ENCODE peak calls at places on chromosome 11, in nine cellular contexts. One of them, this sample, is unnamed.

GRCh38 chr11:47466201-47466600 is 17.3 kb upstream of the RAPSN start:
- DNase-seq in HL-60: no peak
- DNase-seq in esophagus squamous epithelium: no peak
- DNase-seq in psoas muscle: no peak
- DNase-seq in fibroblast of lung: peak
- DNase-seq in heart left ventricle: no peak
- DNase-seq in tibial nerve: no peak
- DNase-seq in ovary: no peak
- DNase-seq in sigmoid colon: no peak
- DNase-seq in this sample: no peak

GRCh38 chr11:44319552-44320288 is 9.8 kb upstream of the ALX4 start:
- DNase-seq in HL-60: no peak
- DNase-seq in esophagus squamous epithelium: no peak
- DNase-seq in psoas muscle: no peak
- DNase-seq in fibroblast of lung: no peak
- DNase-seq in heart left ventricle: no peak
- DNase-seq in tibial nerve: no peak
- DNase-seq in ovary: no peak
- DNase-seq in sigmoid colon: no peak
- DNase-seq in this sample: no peak

GRCh38 chr11:111557425-111558111 is 17.0 kb downstream of the LAYN start:
- DNase-seq in HL-60: no peak
- DNase-seq in esophagus squamous epithelium: no peak
- DNase-seq in psoas muscle: no peak
- DNase-seq in fibroblast of lung: peak
- DNase-seq in heart left ventricle: no peak
- DNase-seq in tibial nerve: no peak
- DNase-seq in ovary: no peak
- DNase-seq in sigmoid colon: no peak
- DNase-seq in this sample: no peak

GRCh38 chr11:45089845-45090499 is 56.5 kb upstream of the PRDM11 start:
- DNase-seq in HL-60: peak
- DNase-seq in esophagus squamous epithelium: no peak
- DNase-seq in psoas muscle: no peak
- DNase-seq in fibroblast of lung: peak
- DNase-seq in heart left ventricle: no peak
- DNase-seq in tibial nerve: no peak
- DNase-seq in ovary: no peak
- DNase-seq in sigmoid colon: no peak
- DNase-seq in this sample: no peak

GRCh38 chr11:69459848-69460539 is 21.5 kb upstream of the LINC01488 start:
- DNase-seq in HL-60: no peak
- DNase-seq in esophagus squamous epithelium: no peak
- DNase-seq in psoas muscle: no peak
- DNase-seq in fibroblast of lung: no peak
- DNase-seq in heart left ventricle: no peak
- DNase-seq in tibial nerve: no peak
- DNase-seq in ovary: no peak
- DNase-seq in sigmoid colon: no peak
- DNase-seq in this sample: no peak

GRCh38 chr11:44693654-44694119 is 33.1 kb upstream of the TSPAN18 start:
- DNase-seq in HL-60: no peak
- DNase-seq in esophagus squamous epithelium: no peak
- DNase-seq in psoas muscle: no peak
- DNase-seq in fibroblast of lung: no peak
- DNase-seq in heart left ventricle: no peak
- DNase-seq in tibial nerve: no peak
- DNase-seq in ovary: no peak
- DNase-seq in sigmoid colon: no peak
- DNase-seq in this sample: no peak

GRCh38 chr11:86938900-86939880 is 16.0 kb downstream of the FZD4 start:
- DNase-seq in HL-60: no peak
- DNase-seq in esophagus squamous epithelium: no peak
- DNase-seq in psoas muscle: no peak
- DNase-seq in fibroblast of lung: peak
- DNase-seq in heart left ventricle: no peak
- DNase-seq in tibial nerve: peak
- DNase-seq in ovary: no peak
- DNase-seq in sigmoid colon: no peak
- DNase-seq in this sample: no peak

GRCh38 chr11:16280256-16280682 is 76.1 kb downstream of the SOX6 start:
- DNase-seq in HL-60: no peak
- DNase-seq in esophagus squamous epithelium: no peak
- DNase-seq in psoas muscle: peak
- DNase-seq in fibroblast of lung: peak
- DNase-seq in heart left ventricle: peak
- DNase-seq in tibial nerve: no peak
- DNase-seq in ovary: no peak
- DNase-seq in sigmoid colon: peak
- DNase-seq in this sample: no peak

GRCh38 chr11:117933930-117934329 is 4.7 kb upstream of the TMPRSS13 start:
- DNase-seq in HL-60: no peak
- DNase-seq in esophagus squamous epithelium: no peak
- DNase-seq in psoas muscle: no peak
- DNase-seq in fibroblast of lung: no peak
- DNase-seq in heart left ventricle: no peak
- DNase-seq in tibial nerve: no peak
- DNase-seq in ovary: no peak
- DNase-seq in sigmoid colon: no peak
- DNase-seq in this sample: no peak

GRCh38 chr11:16809901-16810668 is 71.6 kb downstream of the C11orf58 start:
- DNase-seq in HL-60: peak
- DNase-seq in esophagus squamous epithelium: no peak
- DNase-seq in psoas muscle: no peak
- DNase-seq in fibroblast of lung: peak
- DNase-seq in heart left ventricle: peak
- DNase-seq in tibial nerve: no peak
- DNase-seq in ovary: no peak
- DNase-seq in sigmoid colon: peak
- DNase-seq in this sample: peak

DNA sequence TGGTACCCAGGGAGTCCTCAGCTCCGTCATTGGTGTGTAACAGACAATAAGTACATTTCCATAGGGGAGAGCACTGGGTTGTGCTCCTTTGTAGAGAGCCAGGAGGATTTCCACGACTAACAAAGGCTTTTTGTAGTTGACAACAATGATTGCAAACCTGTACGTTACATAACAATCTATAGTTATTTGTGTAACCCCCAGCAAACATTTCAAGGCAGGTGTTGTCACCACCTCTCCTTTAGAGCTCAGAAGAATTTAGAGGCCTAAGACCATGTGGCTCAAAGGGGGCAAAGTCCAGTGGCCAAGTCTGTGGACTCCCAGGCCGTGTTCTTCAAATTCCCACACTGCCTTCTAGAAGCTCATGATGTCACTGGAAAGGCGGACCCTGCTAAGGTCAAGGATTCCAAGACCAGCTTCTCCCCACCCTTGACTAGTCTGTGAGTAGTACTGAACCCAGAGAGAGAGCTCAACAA is 15.8 kb downstream of the RPL27A start:
- DNase-seq in HL-60: no peak
- DNase-seq in esophagus squamous epithelium: no peak
- DNase-seq in psoas muscle: no peak
- DNase-seq in fibroblast of lung: no peak
- DNase-seq in heart left ventricle: no peak
- DNase-seq in tibial nerve: no peak
- DNase-seq in ovary: no peak
- DNase-seq in sigmoid colon: peak
- DNase-seq in this sample: no peak
- H3K27ac ChIP-seq in HL-60: no peak
- H3K27ac ChIP-seq in esophagus squamous epithelium: no peak
- H3K27ac ChIP-seq in psoas muscle: no peak
- H3K27ac ChIP-seq in fibroblast of lung: no peak
- H3K27ac ChIP-seq in heart left ventricle: peak
- H3K27ac ChIP-seq in tibial nerve: no peak
- H3K27ac ChIP-seq in ovary: no peak
- H3K27ac ChIP-seq in sigmoid colon: peak
- H3K27ac ChIP-seq in this sample: peak

GRCh38 chr11:33829430-33830141 is 55.3 kb upstream of the FBXO3 start:
- DNase-seq in HL-60: peak
- DNase-seq in esophagus squamous epithelium: no peak
- DNase-seq in psoas muscle: peak
- DNase-seq in fibroblast of lung: peak
- DNase-seq in heart left ventricle: peak
- DNase-seq in tibial nerve: peak
- DNase-seq in ovary: peak
- DNase-seq in sigmoid colon: no peak
- DNase-seq in this sample: peak
- H3K4me3 ChIP-seq in HL-60: no peak
- H3K4me3 ChIP-seq in esophagus squamous epithelium: peak
- H3K4me3 ChIP-seq in psoas muscle: peak
- H3K4me3 ChIP-seq in fibroblast of lung: peak
- H3K4me3 ChIP-seq in heart left ventricle: peak
- H3K4me3 ChIP-seq in tibial nerve: peak
- H3K4me3 ChIP-seq in ovary: peak
- H3K4me3 ChIP-seq in sigmoid colon: peak
- H3K4me3 ChIP-seq in this sample: peak

GRCh38 chr11:114091791-114092397 is 32.4 kb downstream of the ZBTB16 start:
- DNase-seq in HL-60: no peak
- DNase-seq in esophagus squamous epithelium: no peak
- DNase-seq in psoas muscle: peak
- DNase-seq in fibroblast of lung: no peak
- DNase-seq in heart left ventricle: no peak
- DNase-seq in tibial nerve: no peak
- DNase-seq in ovary: no peak
- DNase-seq in sigmoid colon: peak
- DNase-seq in this sample: no peak

GRCh38 chr11:114088836-114089235 is 29.3 kb downstream of the ZBTB16 start:
- DNase-seq in HL-60: no peak
- DNase-seq in esophagus squamous epithelium: no peak
- DNase-seq in psoas muscle: peak
- DNase-seq in fibroblast of lung: no peak
- DNase-seq in heart left ventricle: no peak
- DNase-seq in tibial nerve: no peak
- DNase-seq in ovary: no peak
- DNase-seq in sigmoid colon: peak
- DNase-seq in this sample: peak

GRCh38 chr11:114089748-114090147 is 30.2 kb downstream of the ZBTB16 start:
- DNase-seq in HL-60: no peak
- DNase-seq in esophagus squamous epithelium: no peak
- DNase-seq in psoas muscle: peak
- DNase-seq in fibroblast of lung: no peak
- DNase-seq in heart left ventricle: no peak
- DNase-seq in tibial nerve: no peak
- DNase-seq in ovary: no peak
- DNase-seq in sigmoid colon: peak
- DNase-seq in this sample: no peak

GRCh38 chr11:114090976-114091375 is 31.5 kb downstream of the ZBTB16 start:
- DNase-seq in HL-60: no peak
- DNase-seq in esophagus squamous epithelium: no peak
- DNase-seq in psoas muscle: no peak
- DNase-seq in fibroblast of lung: no peak
- DNase-seq in heart left ventricle: no peak
- DNase-seq in tibial nerve: no peak
- DNase-seq in ovary: no peak
- DNase-seq in sigmoid colon: no peak
- DNase-seq in this sample: no peak

DNA sequence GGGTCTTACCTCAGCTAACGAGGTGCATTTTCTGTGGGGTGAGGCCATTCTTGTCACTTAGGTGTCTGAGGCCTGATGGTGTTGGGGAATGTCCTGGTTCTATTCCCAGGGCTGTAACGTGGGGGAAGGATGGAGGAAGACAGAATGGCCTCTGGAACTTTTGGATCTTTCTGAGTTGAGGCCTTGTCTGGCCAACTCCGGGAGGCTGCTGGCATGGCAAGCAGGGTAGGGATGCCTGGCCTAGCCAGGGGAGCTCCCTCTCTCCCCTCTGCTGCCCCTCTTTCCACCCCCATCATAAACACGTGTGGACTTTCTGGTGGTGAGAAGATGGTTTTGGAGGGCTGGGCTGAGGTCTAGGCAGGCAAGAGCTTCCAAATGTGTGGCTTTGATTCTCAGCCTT is 30.7 kb downstream of the ZBTB16 start:
- DNase-seq in HL-60: no peak
- DNase-seq in esophagus squamous epithelium: no peak
- DNase-seq in psoas muscle: peak
- DNase-seq in fibroblast of lung: no peak
- DNase-seq in heart left ventricle: no peak
- DNase-seq in tibial nerve: no peak
- DNase-seq in ovary: no peak
- DNase-seq in sigmoid colon: peak
- DNase-seq in this sample: no peak
- TF ChIP-seq CTCF in HL-60: no peak
- TF ChIP-seq CTCF in esophagus squamous epithelium: no peak
- TF ChIP-seq CTCF in psoas muscle: no peak
- TF ChIP-seq CTCF in fibroblast of lung: no peak
- TF ChIP-seq CTCF in heart left ventricle: no peak
- TF ChIP-seq CTCF in tibial nerve: no peak
- TF ChIP-seq CTCF in ovary: no peak
- TF ChIP-seq CTCF in sigmoid colon: no peak
- TF ChIP-seq CTCF in this sample: no peak

GRCh38 chr11:120209750-120210650 is 832 bp upstream of the OAF start:
- DNase-seq in HL-60: no peak
- DNase-seq in esophagus squamous epithelium: no peak
- DNase-seq in psoas muscle: no peak
- DNase-seq in fibroblast of lung: no peak
- DNase-seq in heart left ventricle: no peak
- DNase-seq in tibial nerve: no peak
- DNase-seq in ovary: no peak
- DNase-seq in sigmoid colon: no peak
- DNase-seq in this sample: no peak

GRCh38 chr11:120207517-120207916 is 3.3 kb upstream of the OAF start:
- DNase-seq in HL-60: no peak
- DNase-seq in esophagus squamous epithelium: no peak
- DNase-seq in psoas muscle: no peak
- DNase-seq in fibroblast of lung: peak
- DNase-seq in heart left ventricle: no peak
- DNase-seq in tibial nerve: no peak
- DNase-seq in ovary: no peak
- DNase-seq in sigmoid colon: no peak
- DNase-seq in this sample: no peak

GRCh38 chr11:120210651-120211521 is at the start of gene OAF:
- DNase-seq in HL-60: peak
- DNase-seq in esophagus squamous epithelium: no peak
- DNase-seq in psoas muscle: peak
- DNase-seq in fibroblast of lung: peak
- DNase-seq in heart left ventricle: peak
- DNase-seq in tibial nerve: peak
- DNase-seq in ovary: peak
- DNase-seq in sigmoid colon: peak
- DNase-seq in this sample: peak

GRCh38 chr11:120208012-120208441 is 2.8 kb upstream of the OAF start:
- DNase-seq in HL-60: peak
- DNase-seq in esophagus squamous epithelium: no peak
- DNase-seq in psoas muscle: no peak
- DNase-seq in fibroblast of lung: peak
- DNase-seq in heart left ventricle: no peak
- DNase-seq in tibial nerve: no peak
- DNase-seq in ovary: no peak
- DNase-seq in sigmoid colon: no peak
- DNase-seq in this sample: no peak

DNA sequence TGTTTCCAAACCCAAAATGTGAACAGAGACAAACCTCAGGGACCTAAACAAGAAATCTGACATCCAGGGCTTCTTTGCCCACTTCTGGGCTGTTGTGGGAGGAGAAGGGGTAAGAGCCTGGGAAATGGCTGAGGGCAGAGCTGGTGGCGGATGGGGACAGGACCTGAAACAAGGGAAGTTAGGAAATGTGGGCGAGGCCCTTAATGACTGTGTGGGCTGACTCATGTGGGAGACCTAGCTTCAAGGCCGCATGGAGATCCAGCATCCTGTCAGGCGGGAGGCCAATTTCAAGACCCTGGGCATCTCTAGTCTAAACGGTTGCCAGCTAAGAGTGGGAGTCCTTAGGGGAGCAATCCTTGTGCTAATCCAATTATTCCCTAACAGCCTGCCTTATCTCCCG is 2.1 kb upstream of the OAF start:
- DNase-seq in HL-60: peak
- DNase-seq in esophagus squamous epithelium: no peak
- DNase-seq in psoas muscle: peak
- DNase-seq in fibroblast of lung: peak
- DNase-seq in heart left ventricle: no peak
- DNase-seq in tibial nerve: peak
- DNase-seq in ovary: peak
- DNase-seq in sigmoid colon: peak
- DNase-seq in this sample: no peak
- H3K27ac ChIP-seq in HL-60: no peak
- H3K27ac ChIP-seq in esophagus squamous epithelium: no peak
- H3K27ac ChIP-seq in psoas muscle: peak
- H3K27ac ChIP-seq in fibroblast of lung: no peak
- H3K27ac ChIP-seq in heart left ventricle: peak
- H3K27ac ChIP-seq in tibial nerve: peak
- H3K27ac ChIP-seq in ovary: no peak
- H3K27ac ChIP-seq in sigmoid colon: peak
- H3K27ac ChIP-seq in this sample: no peak

This sample was measured in dorsolateral prefrontal cortex.